ENCODE peak calls at places on chromosome 21, in ten cellular contexts. M is cardiac muscle cell, J is fibroblast of lung, O is transverse colon, S is HCT116, K is PC-3, X is GM23338, Y is left ventricle myocardium inferior, P is mammary epithelial cell, B is HAP-1. L is an unnamed sample. For H3K27me3 and H3K4me1, the result is how much of the 10 kb centered on the place peaks cover.

GRCh38 chr21:25953659-25954058 is 216.9 kb downstream of the APP start:
- DNase-seq in M (no peak), J (peak), O (no peak), S (no peak), K (peak), X (no peak), Y (no peak), P (no peak), B (no peak), L (no peak)

GRCh38 chr21:18985584-18985983 is 582.0 kb upstream of the TMPRSS15 start:
- DNase-seq in M (no peak), J (no peak), O (no peak), S (no peak), K (peak), X (no peak), Y (no peak), P (no peak), B (no peak), L (no peak)

GRCh38 chr21:28627261-28627660 is 365.4 kb downstream of the LTN1 start:
- DNase-seq in M (no peak), J (no peak), O (no peak), S (no peak), K (no peak), X (no peak), Y (no peak), P (no peak), B (no peak), L (no peak)

GRCh38 chr21:32386195-32386870 is 6.5 kb downstream of the URB1 start:
- DNase-seq in M (no peak), J (peak), O (no peak), S (no peak), K (no peak), X (no peak), Y (peak), P (peak), B (no peak), L (no peak)

GRCh38 chr21:36965720-36966065 is 776 bp downstream of the HLCS start:
- DNase-seq in M (no peak), J (no peak), O (no peak), S (no peak), K (no peak), X (no peak), Y (no peak), P (no peak), B (no peak), L (no peak)

GRCh38 chr21:40337981-40338380 is 470.7 kb downstream of the PCP4 start:
- DNase-seq in M (no peak), J (no peak), O (no peak), S (no peak), K (no peak), X (no peak), Y (no peak), P (no peak), B (no peak), L (no peak)

GRCh38 chr21:39048064-39048463 is 135.2 kb downstream of the PSMG1 start:
- DNase-seq in M (peak), J (peak), O (peak), S (no peak), K (peak), X (peak), Y (no peak), P (peak), B (no peak), L (peak)

GRCh38 chr21:21712761-21713558 is 714.8 kb downstream of the NCAM2 start:
- DNase-seq in M (peak), J (peak), O (no peak), S (no peak), K (no peak), X (no peak), Y (no peak), P (no peak), B (peak), L (no peak)

GRCh38 chr21:32414579-32415358 is 2.3 kb downstream of the EVA1C start:
- DNase-seq in M (peak), J (peak), O (no peak), S (no peak), K (peak), X (no peak), Y (no peak), P (peak), B (no peak), L (no peak)

DNA sequence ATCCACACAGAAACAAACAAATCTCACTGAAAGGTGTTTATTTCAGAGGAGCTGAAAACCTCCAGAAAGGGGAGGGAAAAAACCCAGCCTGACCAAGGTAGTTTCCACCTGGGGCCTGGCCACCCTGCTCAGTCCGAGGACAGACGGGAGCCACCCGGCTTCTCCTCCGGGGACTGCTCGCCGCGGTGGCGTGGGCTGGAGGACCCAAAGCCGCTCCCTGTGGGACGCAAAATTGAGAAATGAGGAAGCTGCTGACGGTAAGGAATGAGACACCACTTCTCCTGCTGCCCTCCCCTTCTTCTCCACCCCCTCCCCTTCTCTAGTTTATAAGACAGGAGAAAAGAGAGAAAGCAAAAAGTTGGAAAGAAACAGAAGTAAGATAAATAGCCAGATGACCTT is 12.7 kb downstream of the ITGB2 start:
- DNase-seq in M (peak), J (no peak), O (no peak), S (no peak), K (no peak), X (no peak), Y (no peak), P (no peak), B (no peak), L (no peak)
- H3K27me3 ChIP-seq in M (under half), J (under half), O (under half), S (under half), K (under half), X (under half), Y (under half), P (under half), B (under half), L (under half)

DNA sequence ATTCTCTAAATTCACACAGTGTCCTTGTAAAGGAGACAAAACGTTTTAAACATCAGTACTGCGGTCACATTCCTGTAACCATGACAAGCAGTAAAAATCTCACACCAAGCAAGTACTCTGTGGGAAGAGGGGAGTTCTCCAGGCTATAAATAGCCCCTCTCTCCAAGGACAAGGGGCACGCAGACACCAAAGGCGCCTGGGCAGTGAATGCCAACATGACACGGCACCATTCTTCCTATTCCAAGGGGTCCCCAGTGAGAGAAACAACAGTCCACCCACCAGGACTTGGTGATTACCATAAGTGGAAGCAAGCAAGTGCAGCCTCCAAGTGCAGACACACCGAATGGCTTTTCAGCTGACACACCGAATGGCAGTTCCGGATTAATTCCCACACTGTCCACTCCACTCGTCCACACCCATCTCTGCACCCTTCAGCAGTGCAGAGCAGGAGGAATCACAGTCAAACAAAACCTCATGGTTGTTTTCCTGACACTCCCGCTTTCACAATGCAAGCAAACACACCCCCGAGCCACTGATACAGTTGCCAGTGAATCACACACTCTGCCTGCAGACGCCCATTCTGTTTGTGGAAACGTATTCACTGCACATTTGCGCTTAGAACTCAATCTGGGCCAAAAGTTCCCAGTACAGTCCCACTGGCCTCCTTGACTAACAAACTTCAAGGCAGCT is 1.8 kb downstream of the PTTG1IP start:
- DNase-seq in M (peak), J (peak), O (peak), S (no peak), K (peak), X (no peak), Y (no peak), P (peak), B (no peak), L (no peak)
- H3K4me1 ChIP-seq in M (under half), J (under half), O (under half), S (under half), K (half or more), X (under half), Y (half or more), P (half or more), B (under half), L (under half)

DNA sequence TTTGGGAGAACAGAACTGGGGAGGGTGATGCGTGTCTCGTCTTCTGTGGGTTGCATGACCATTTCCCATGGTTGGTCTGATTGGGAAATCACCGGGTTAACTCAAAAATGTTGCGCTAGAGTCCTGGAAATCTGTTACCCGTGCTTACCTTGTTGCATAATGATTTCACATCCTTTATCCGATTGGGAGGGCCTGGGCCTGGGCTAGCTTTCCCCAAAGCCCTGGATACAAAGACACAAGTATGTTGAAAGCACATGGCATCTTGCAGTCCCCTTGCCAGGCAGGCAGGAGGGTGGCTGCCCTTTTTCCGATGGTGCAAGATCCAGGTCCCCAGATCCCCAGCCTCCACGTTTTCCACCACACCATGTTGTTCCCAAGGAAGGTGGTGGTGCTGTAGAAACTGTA is 582 bp downstream of the TRPM2 start:
- DNase-seq in M (no peak), J (no peak), O (no peak), S (no peak), K (no peak), X (no peak), Y (no peak), P (no peak), B (no peak), L (no peak)
- H3K4me3 ChIP-seq in M (no peak), J (no peak), O (no peak), S (no peak), K (no peak), X (no peak), Y (peak), P (no peak), B (no peak), L (no peak)

DNA sequence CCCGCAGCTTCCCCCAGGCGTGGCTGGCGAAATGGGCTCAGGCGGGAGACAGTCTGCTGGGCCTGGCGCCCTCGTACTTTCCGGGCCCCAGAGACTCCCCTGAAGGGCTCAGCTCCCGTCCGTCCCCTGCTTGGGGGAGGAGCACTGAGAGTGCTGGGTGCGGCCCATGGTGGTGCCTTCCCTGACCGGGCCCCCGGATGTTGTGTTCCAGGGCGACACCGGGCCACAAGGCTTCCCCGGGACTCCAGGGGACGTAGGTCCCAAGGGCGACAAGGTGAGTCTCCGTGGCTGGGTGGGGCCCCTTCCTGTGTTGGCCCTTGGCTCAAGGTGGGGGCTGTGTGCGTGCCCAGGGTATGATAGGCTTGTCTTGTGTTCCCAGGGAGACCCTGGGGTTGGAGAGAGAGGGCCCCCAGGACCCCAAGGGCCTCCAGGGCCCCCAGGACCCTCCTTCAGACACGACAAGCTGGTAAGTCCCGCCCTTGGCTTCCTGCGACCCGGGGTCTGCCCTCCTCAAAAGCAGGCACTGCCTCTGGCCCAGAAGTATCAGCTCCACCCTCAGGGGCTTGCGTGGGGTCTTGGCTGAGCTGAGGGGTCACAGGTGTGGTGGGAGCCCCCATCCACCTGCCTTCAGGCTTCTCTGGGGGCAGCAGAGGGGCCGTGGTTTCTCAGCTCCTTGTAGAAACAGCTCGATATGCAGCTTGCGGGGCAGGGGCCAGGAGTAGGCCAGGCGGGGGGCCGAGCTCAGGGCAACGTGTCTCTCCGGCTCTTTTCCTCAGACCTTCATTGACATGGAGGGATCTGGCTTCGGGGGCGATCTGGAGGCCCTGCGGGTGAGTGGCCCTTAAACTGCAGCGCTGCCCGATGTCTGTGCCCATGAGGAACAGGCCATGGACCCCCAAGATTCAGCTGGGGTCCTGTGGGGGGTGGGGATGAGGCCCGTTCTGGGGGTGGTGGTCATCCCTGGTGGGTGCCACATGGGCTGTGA is 62.3 kb downstream of the SLC19A1 start:
- DNase-seq in M (no peak), J (no peak), O (no peak), S (no peak), K (no peak), X (no peak), Y (no peak), P (no peak), B (no peak), L (no peak)
- H3K27me3 ChIP-seq in M (under half), J (under half), O (under half), S (under half), K (under half), X (under half), Y (under half), P (under half), B (under half), L (under half)

DNA sequence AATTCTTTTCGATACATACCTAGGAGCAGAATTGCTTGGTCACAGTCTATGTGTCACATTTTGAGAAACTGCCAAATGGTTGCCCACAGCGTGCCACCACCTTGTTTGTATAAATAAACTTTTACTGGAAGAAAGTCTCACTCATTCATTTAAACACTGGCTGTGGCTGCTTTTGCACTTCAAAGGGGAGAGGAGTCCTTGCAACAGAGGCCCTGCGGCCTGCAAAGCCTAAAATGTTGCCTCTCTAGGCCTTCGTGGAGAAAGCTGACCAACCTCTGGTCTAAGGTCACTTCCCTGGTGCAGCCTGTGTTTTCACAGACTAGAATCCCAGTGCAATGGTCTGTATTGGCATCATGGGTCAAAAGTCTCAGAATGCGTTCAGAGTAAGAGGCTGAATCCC is 8.3 kb downstream of the RIPK4 start:
- DNase-seq in M (no peak), J (no peak), O (no peak), S (peak), K (peak), X (no peak), Y (no peak), P (peak), B (no peak), L (no peak)
- H3K4me1 ChIP-seq in M (under half), J (under half), O (under half), S (under half), K (half or more), X (half or more), Y (under half), P (half or more), B (under half), L (under half)

GRCh38 chr21:34946385-34947121 is 102.5 kb downstream of the RUNX1 start:
- DNase-seq in M (no peak), J (no peak), O (no peak), S (no peak), K (no peak), X (no peak), Y (no peak), P (no peak), B (no peak), L (no peak)
- H3K4me3 ChIP-seq in M (no peak), J (no peak), O (no peak), S (no peak), K (no peak), X (no peak), Y (no peak), P (no peak), B (no peak), L (no peak)

DNA sequence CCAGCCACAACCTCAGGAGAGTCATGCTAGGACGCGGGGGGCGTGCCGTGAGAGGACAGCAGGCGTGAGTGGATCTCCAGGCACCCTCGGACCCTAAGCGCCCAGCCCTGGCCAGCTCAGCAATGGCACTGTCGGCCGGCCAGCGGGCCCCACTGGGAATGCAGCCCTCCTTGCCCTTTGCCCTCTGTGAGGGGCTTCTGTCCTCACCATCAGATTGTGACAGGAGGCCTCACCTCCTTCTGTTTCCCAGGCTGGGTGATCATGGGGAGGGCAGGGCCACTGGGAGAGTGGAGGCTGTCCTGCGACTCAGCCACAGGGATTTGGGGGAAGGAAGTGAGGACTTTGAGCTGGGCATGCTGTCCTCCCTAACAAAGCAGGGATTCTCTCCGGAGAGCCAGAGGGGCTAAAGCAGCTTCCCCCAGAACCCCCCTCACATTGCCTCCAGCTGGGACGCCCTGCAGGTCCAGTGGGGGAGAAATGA is 6.6 kb upstream of the LRRC3 start:
- DNase-seq in M (no peak), J (no peak), O (no peak), S (no peak), K (no peak), X (no peak), Y (no peak), P (no peak), B (no peak), L (no peak)
- H3K27me3 ChIP-seq in M (under half), J (under half), O (under half), S (under half), K (under half), X (under half), Y (under half), P (under half), B (under half), L (under half)

L was measured in iPS DF 6.9.